ENCODE peak calls at places on chromosome 7, in five cellular contexts. G is K562, W is body of pancreas, E is heart left ventricle, S is right lobe of liver. D is an unnamed sample.

GRCh38 chr7:133530682-133531081 is 277.8 kb downstream of the EXOC4 start:
- ATAC-seq in E (peak), S (no peak), W (no peak), G (no peak), D (no peak)

GRCh38 chr7:44150966-44151678 is 10.0 kb upstream of the MYL7 start:
- ATAC-seq in W (no peak), S (no peak), E (no peak), G (no peak), D (no peak)

GRCh38 chr7:27225005-27225934 is 17.3 kb upstream of the EVX1 start:
- ATAC-seq in S (peak), E (no peak), G (no peak), W (peak), D (no peak)

GRCh38 chr7:94367940-94368339 is 26.8 kb upstream of the COL1A2 start:
- ATAC-seq in G (no peak), S (no peak), E (peak), W (no peak), D (peak)

GRCh38 chr7:116886550-116887156 is 24.3 kb downstream of the CAPZA2 start:
- ATAC-seq in S (no peak), E (no peak), W (no peak), G (peak), D (no peak)

GRCh38 chr7:85695041-85695990 is 508.5 kb upstream of the SEMA3D start:
- ATAC-seq in E (no peak), W (no peak), S (no peak), G (no peak), D (no peak)

GRCh38 chr7:3928727-3929515 is 627.9 kb downstream of the SDK1 start:
- ATAC-seq in G (no peak), E (no peak), W (peak), S (peak), D (no peak)

GRCh38 chr7:668139-668871 is 58.2 kb upstream of the DNAAF5 start:
- ATAC-seq in G (no peak), W (peak), E (peak), S (peak), D (peak)

GRCh38 chr7:32564542-32564941 is 69.3 kb downstream of the AVL9 start:
- ATAC-seq in G (no peak), E (peak), S (no peak), W (no peak), D (no peak)

GRCh38 chr7:3915337-3915865 is 614.3 kb downstream of the SDK1 start:
- ATAC-seq in E (no peak), S (no peak), W (no peak), G (no peak), D (no peak)

DNA sequence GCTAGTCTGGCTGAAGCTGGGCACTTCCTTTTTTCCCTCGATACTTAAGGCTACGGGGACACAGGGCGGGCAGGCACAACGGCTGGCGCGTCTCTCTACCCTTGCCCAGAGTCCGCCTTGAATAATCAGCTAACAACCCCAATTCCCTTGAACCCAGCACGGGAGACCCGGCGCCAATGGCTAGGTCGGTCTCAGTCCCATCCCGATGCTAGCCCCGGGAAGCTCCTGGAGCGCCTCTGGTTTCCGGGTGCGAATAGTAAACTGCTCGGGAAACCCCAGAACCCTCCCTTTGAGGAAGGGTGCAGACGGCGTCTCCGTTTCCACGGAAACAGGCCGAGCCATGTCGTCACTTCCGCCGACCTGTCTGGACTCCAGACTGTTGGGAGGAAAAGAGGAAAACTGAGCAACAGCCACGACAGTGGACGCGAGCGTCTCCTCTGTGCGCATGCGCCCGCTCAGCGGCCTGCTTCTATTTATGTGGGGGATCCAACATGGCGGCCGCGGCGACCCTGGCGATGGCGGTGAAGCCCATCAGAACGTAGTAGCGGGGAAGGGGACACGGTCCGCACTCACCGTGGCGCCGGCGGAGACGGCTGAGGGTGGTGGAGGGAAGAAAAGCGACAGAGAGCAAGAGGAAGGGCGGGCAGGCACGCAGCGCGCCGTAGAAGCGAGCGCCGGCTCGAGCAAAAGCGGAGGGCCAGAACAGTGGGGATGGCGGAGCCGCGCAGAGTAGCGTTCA is at the start of gene UBN2:
- ATAC-seq in G (peak), E (peak), S (peak), W (peak), D (peak)
- TF ChIP-seq POLR2A in G (peak), E (no peak), S (peak), W (peak), D (peak)

GRCh38 chr7:77796960-77797359 is 1.3 kb downstream of the TMEM60 start:
- ATAC-seq in G (no peak), E (no peak), W (no peak), S (no peak), D (no peak)

GRCh38 chr7:77796109-77796508 is 2.1 kb downstream of the TMEM60 start:
- ATAC-seq in W (no peak), S (no peak), G (no peak), E (no peak), D (no peak)

GRCh38 chr7:77799078-77799964 is 748 bp downstream of the PHTF2 start:
- ATAC-seq in S (no peak), G (peak), E (peak), W (no peak), D (no peak)

GRCh38 chr7:77798394-77799077 is at the start of the genes PHTF2 and TMEM60:
- ATAC-seq in S (peak), E (peak), G (peak), W (peak), D (peak)

DNA sequence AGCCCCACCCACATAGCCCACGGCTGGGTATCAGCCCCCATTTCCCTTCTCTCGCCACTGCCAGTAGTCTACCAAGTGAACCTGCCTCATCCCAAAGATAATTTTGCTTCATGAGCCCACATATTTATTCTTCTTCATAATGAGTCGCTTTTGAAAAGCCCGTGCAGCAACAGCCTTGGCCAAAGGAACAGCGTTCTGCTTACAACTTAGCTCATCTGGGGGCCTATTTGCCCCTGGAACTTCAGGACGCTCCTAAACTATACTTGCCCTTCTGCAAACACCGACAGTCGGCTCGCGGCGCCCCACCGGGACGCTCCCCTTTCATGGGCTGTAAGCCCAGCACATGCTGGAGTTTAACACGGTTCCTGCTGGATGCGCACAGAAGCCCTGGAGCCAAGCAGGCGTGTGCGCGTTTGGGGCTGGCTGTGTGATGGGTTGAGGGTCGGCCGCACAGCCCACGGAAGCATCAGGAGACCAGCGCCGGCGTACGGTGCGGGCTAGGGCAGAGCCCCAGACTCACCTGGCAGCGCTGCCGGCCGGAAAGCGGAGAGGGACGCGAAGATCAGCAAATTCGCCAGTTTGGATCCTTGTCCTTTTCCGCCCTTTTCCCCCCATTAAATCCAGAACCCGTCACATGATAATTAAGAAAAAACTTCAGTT is 370 bp downstream of the TMEM60 start:
- ATAC-seq in G (peak), S (peak), W (peak), E (peak), D (peak)
- TF ChIP-seq POLR2A in G (peak), S (no peak), W (no peak), E (no peak), D (peak)

GRCh38 chr7:107668296-107668695 is 7.7 kb downstream of the SLC26A4 start:
- ATAC-seq in W (no peak), S (no peak), E (no peak), G (peak), D (no peak)
- TF ChIP-seq POLR2A in W (no peak), S (no peak), E (no peak), G (no peak), D (no peak)

DNA sequence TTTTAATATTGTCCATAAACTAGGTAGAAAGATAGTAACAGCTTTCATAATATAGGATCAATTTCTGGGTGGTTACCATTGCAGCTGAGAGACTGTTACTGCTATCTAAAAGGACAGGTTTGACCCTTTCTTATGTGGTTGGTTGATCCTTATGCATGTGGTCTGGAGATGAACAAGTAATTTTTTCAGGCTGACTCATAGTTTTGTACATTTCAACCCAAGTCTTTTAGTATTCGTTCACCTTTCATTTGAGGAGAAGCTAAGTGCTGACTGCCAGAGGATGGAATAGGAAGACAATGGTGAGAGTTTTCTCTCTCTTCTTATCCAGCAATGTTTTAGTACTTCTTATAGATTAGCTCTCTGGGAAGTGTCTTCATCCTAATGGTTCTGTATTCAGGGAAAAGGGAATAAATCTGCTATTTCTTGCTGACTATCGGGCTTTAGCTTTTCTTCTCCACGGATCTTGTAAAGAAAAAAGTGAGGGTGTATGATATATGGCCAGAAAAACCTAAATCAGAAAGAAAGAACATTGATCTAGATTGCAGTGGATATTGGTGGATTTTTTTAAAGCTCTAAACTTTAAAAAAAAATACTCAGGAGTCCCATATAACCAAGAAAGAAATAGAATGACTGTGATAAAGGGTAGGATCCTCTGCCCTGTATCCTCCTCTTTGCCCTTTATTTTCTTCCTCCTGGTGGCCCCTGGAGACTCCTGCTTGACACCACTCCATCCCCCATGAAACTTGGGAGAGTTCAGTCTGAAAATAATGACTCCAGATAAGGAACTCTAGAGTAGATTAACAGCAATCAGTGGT is 88.0 kb downstream of the CPED1 start:
- ATAC-seq in E (no peak), W (no peak), G (peak), S (no peak), D (no peak)
- TF ChIP-seq POLR2A in E (no peak), W (no peak), G (peak), S (no peak), D (no peak)

GRCh38 chr7:76998263-76998666 is 33.9 kb downstream of the SPDYE17 start:
- ATAC-seq in E (peak), S (no peak), W (no peak), G (no peak), D (no peak)
- TF ChIP-seq POLR2A in E (no peak), S (no peak), W (no peak), G (no peak), D (no peak)

GRCh38 chr7:156101355-156101754 is 289.1 kb upstream of the SHH start:
- ATAC-seq in W (no peak), S (no peak), G (no peak), E (no peak), D (no peak)
- TF ChIP-seq POLR2A in W (no peak), S (no peak), G (no peak), E (no peak), D (no peak)

GRCh38 chr7:41879424-41879823 is 176.5 kb upstream of the INHBA start:
- ATAC-seq in G (no peak), E (no peak), S (no peak), W (no peak), D (no peak)

GRCh38 chr7:41880107-41880506 is 177.2 kb upstream of the INHBA start:
- ATAC-seq in S (no peak), W (peak), G (no peak), E (peak), D (no peak)

GRCh38 chr7:41882745-41883527 is 180.0 kb upstream of the INHBA start:
- ATAC-seq in W (no peak), S (no peak), E (no peak), G (peak), D (no peak)

GRCh38 chr7:41882271-41882670 is 179.4 kb upstream of the INHBA start:
- ATAC-seq in S (no peak), W (no peak), G (no peak), E (no peak), D (no peak)

GRCh38 chr7:41881313-41882130 is 178.6 kb upstream of the INHBA start:
- ATAC-seq in W (no peak), E (peak), S (peak), G (no peak), D (peak)
- TF ChIP-seq POLR2A in W (no peak), E (no peak), S (no peak), G (no peak), D (no peak)

DNA sequence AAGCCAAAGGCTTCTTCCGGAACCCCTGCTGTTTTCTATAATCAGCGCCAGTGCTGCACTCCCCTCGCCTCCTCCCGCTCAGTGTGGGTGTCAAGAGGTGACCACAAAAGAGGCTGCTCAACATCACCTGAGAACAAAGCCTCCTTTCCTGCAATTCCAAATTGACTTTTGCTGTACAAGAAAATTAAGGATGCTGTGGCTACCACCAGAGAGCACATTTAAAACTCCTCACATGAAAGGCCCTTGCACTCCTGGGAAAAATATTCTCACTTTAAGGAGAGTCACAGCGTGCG is 96.4 kb downstream of the HIPK2 start:
- ATAC-seq in G (peak), S (no peak), E (no peak), W (no peak), D (no peak)
- TF ChIP-seq POLR2A in G (no peak), S (no peak), E (no peak), W (no peak), D (no peak)

GRCh38 chr7:46357290-46357689 is 436.2 kb upstream of the IGFBP3 start:
- ATAC-seq in G (no peak), E (no peak), W (no peak), S (no peak), D (no peak)

GRCh38 chr7:46357851-46358250 is 436.8 kb upstream of the IGFBP3 start:
- ATAC-seq in G (no peak), W (no peak), E (no peak), S (no peak), D (no peak)

GRCh38 chr7:46363688-46364087 is 442.6 kb upstream of the IGFBP3 start:
- ATAC-seq in G (no peak), E (no peak), W (no peak), S (peak), D (no peak)

GRCh38 chr7:46360255-46360654 is 439.2 kb upstream of the IGFBP3 start:
- ATAC-seq in W (no peak), S (no peak), E (no peak), G (no peak), D (no peak)

DNA sequence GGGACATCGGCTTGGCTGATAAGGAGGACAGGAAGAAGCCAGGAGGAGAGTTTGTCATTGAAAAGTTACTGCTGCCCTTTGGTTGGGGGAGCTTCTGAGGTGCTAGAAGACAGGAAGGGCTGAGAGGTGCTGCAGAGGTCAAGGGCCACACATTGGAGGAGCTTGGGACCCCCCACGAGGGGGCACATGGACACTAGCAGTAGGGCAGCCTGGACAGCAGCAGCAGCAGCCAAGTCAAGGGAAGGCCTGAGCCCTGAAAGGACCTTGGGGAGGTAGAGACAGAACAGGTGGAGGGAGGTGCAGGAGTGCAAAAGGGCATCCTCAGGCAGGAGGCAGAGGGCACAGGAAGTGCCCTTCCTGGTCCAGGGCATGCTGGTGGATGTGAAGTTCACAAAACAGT is 439.7 kb upstream of the IGFBP3 start:
- ATAC-seq in S (no peak), E (no peak), W (no peak), G (no peak), D (no peak)
- TF ChIP-seq POLR2A in S (no peak), E (no peak), W (no peak), G (no peak), D (no peak)

GRCh38 chr7:132034748-132035416 is 478.5 kb upstream of the PODXL start:
- ATAC-seq in E (peak), G (no peak), S (no peak), W (no peak), D (no peak)
- TF ChIP-seq POLR2A in E (no peak), G (no peak), S (no peak), W (no peak), D (no peak)

D was measured in gastroesophageal sphincter.